ENCODE peak calls at places on chromosomes 2 and 18, in five cellular contexts. One of them, this sample, is unnamed.

GRCh38 chr2:96867756-96868554 is 1.9 kb downstream of the SEMA4C start:
- DNase-seq in naive thymus-derived CD4-positive, alpha-beta T cell: no peak
- DNase-seq in spleen: peak; percentile 81
- DNase-seq in fibroblast of lung: peak; percentile 28
- DNase-seq in transverse colon: no peak
- DNase-seq in this sample: peak; percentile 56

GRCh38 chr2:234669611-234670010 is 172.7 kb upstream of the ARL4C start:
- DNase-seq in spleen: no peak
- DNase-seq in naive thymus-derived CD4-positive, alpha-beta T cell: no peak
- DNase-seq in fibroblast of lung: no peak
- DNase-seq in transverse colon: no peak
- DNase-seq in this sample: no peak

GRCh38 chr2:23361185-23361584 is 23.8 kb upstream of the KLHL29 start:
- DNase-seq in fibroblast of lung: no peak
- DNase-seq in naive thymus-derived CD4-positive, alpha-beta T cell: no peak
- DNase-seq in spleen: no peak
- DNase-seq in transverse colon: no peak
- DNase-seq in this sample: no peak

GRCh38 chr2:223969856-223970255 is 12.6 kb downstream of the MRPL44 start:
- DNase-seq in spleen: no peak
- DNase-seq in fibroblast of lung: no peak
- DNase-seq in transverse colon: no peak
- DNase-seq in naive thymus-derived CD4-positive, alpha-beta T cell: no peak
- DNase-seq in this sample: no peak

GRCh38 chr2:171529914-171530313 is 7.6 kb downstream of the CYBRD1 start:
- DNase-seq in spleen: no peak
- DNase-seq in transverse colon: no peak
- DNase-seq in naive thymus-derived CD4-positive, alpha-beta T cell: no peak
- DNase-seq in fibroblast of lung: no peak
- DNase-seq in this sample: peak; percentile 58

GRCh38 chr2:216057688-216058193 is 23.9 kb downstream of the PECR start:
- DNase-seq in naive thymus-derived CD4-positive, alpha-beta T cell: peak; percentile 62
- DNase-seq in spleen: peak; percentile 87
- DNase-seq in fibroblast of lung: no peak
- DNase-seq in transverse colon: peak; percentile 64
- DNase-seq in this sample: peak; percentile 67

GRCh38 chr2:50856112-50856511 is 175.8 kb downstream of the NRXN1 start:
- DNase-seq in transverse colon: no peak
- DNase-seq in naive thymus-derived CD4-positive, alpha-beta T cell: no peak
- DNase-seq in spleen: no peak
- DNase-seq in fibroblast of lung: no peak
- DNase-seq in this sample: no peak

GRCh38 chr18:28875059-28875458 is 698.1 kb upstream of the CDH2 start:
- DNase-seq in transverse colon: no peak
- DNase-seq in spleen: no peak
- DNase-seq in naive thymus-derived CD4-positive, alpha-beta T cell: no peak
- DNase-seq in fibroblast of lung: no peak
- DNase-seq in this sample: no peak

GRCh38 chr2:26018184-26018716 is 15.6 kb upstream of the RAB10 start:
- DNase-seq in fibroblast of lung: peak; percentile 89
- DNase-seq in naive thymus-derived CD4-positive, alpha-beta T cell: no peak
- DNase-seq in spleen: no peak
- DNase-seq in transverse colon: peak; percentile 83
- DNase-seq in this sample: peak; percentile 82

GRCh38 chr2:150142561-150142960 is 344.9 kb downstream of the RND3 start:
- DNase-seq in naive thymus-derived CD4-positive, alpha-beta T cell: no peak
- DNase-seq in transverse colon: no peak
- DNase-seq in spleen: no peak
- DNase-seq in fibroblast of lung: peak; percentile 84
- DNase-seq in this sample: no peak

GRCh38 chr18:4581966-4582365 is 126.9 kb upstream of the DLGAP1 start:
- DNase-seq in transverse colon: no peak
- DNase-seq in fibroblast of lung: no peak
- DNase-seq in spleen: no peak
- DNase-seq in naive thymus-derived CD4-positive, alpha-beta T cell: no peak
- DNase-seq in this sample: no peak

GRCh38 chr18:78405763-78406162 is 573.9 kb upstream of the SALL3 start:
- DNase-seq in transverse colon: no peak
- DNase-seq in fibroblast of lung: no peak
- DNase-seq in naive thymus-derived CD4-positive, alpha-beta T cell: no peak
- DNase-seq in spleen: peak; percentile 56
- DNase-seq in this sample: no peak

GRCh38 chr2:229610871-229611270 is 103.5 kb downstream of the DNER start:
- DNase-seq in naive thymus-derived CD4-positive, alpha-beta T cell: no peak
- DNase-seq in spleen: no peak
- DNase-seq in transverse colon: no peak
- DNase-seq in fibroblast of lung: peak; percentile 9
- DNase-seq in this sample: no peak

GRCh38 chr2:207408086-207408794 is 121.5 kb upstream of the CREB1 start:
- DNase-seq in naive thymus-derived CD4-positive, alpha-beta T cell: no peak
- DNase-seq in spleen: no peak
- DNase-seq in transverse colon: peak; percentile 9
- DNase-seq in fibroblast of lung: peak; percentile 34
- DNase-seq in this sample: no peak

GRCh38 chr2:68287580-68288441 is 31.9 kb downstream of the CNRIP1 start:
- DNase-seq in spleen: no peak
- DNase-seq in transverse colon: no peak
- DNase-seq in naive thymus-derived CD4-positive, alpha-beta T cell: no peak
- DNase-seq in fibroblast of lung: peak; percentile 86
- DNase-seq in this sample: no peak

GRCh38 chr2:201269764-201270163 is 9.4 kb downstream of the CASP8 start:
- DNase-seq in transverse colon: no peak
- DNase-seq in spleen: no peak
- DNase-seq in fibroblast of lung: no peak
- DNase-seq in naive thymus-derived CD4-positive, alpha-beta T cell: no peak
- DNase-seq in this sample: no peak

GRCh38 chr18:36812686-36813085 is 16.1 kb downstream of the TPGS2 start:
- DNase-seq in spleen: no peak
- DNase-seq in transverse colon: no peak
- DNase-seq in naive thymus-derived CD4-positive, alpha-beta T cell: no peak
- DNase-seq in fibroblast of lung: peak; percentile 44
- DNase-seq in this sample: no peak

GRCh38 chr2:183404392-183404791 is 280.1 kb downstream of the NUP35 start:
- DNase-seq in naive thymus-derived CD4-positive, alpha-beta T cell: no peak
- DNase-seq in spleen: peak; percentile 68
- DNase-seq in transverse colon: no peak
- DNase-seq in fibroblast of lung: no peak
- DNase-seq in this sample: no peak

GRCh38 chr18:49944681-49945080 is 131.3 kb upstream of the ACAA2 start:
- DNase-seq in spleen: no peak
- DNase-seq in naive thymus-derived CD4-positive, alpha-beta T cell: no peak
- DNase-seq in transverse colon: no peak
- DNase-seq in fibroblast of lung: peak; percentile 1
- DNase-seq in this sample: no peak

GRCh38 chr2:45323344-45323743 is 287.7 kb downstream of the SRBD1 start:
- DNase-seq in naive thymus-derived CD4-positive, alpha-beta T cell: no peak
- DNase-seq in spleen: no peak
- DNase-seq in transverse colon: no peak
- DNase-seq in fibroblast of lung: no peak
- DNase-seq in this sample: no peak

GRCh38 chr18:61272793-61273192 is 60.4 kb upstream of the CDH20 start:
- DNase-seq in transverse colon: no peak
- DNase-seq in fibroblast of lung: no peak
- DNase-seq in naive thymus-derived CD4-positive, alpha-beta T cell: no peak
- DNase-seq in spleen: no peak
- DNase-seq in this sample: no peak

GRCh38 chr2:209472386-209472832 is 48.6 kb downstream of the MAP2 start:
- DNase-seq in fibroblast of lung: peak; percentile 85
- DNase-seq in spleen: no peak
- DNase-seq in transverse colon: no peak
- DNase-seq in naive thymus-derived CD4-positive, alpha-beta T cell: no peak
- DNase-seq in this sample: no peak

GRCh38 chr2:51620830-51621229 is 588.9 kb upstream of the NRXN1 start:
- DNase-seq in fibroblast of lung: no peak
- DNase-seq in naive thymus-derived CD4-positive, alpha-beta T cell: no peak
- DNase-seq in transverse colon: no peak
- DNase-seq in spleen: no peak
- DNase-seq in this sample: no peak

GRCh38 chr2:36329746-36330145 is 25.8 kb upstream of the CRIM1 start:
- DNase-seq in fibroblast of lung: peak; percentile 23
- DNase-seq in spleen: no peak
- DNase-seq in naive thymus-derived CD4-positive, alpha-beta T cell: no peak
- DNase-seq in transverse colon: no peak
- DNase-seq in this sample: no peak

GRCh38 chr2:11665028-11665427 is 5.0 kb downstream of the NTSR2 start:
- DNase-seq in spleen: peak; percentile 38
- DNase-seq in naive thymus-derived CD4-positive, alpha-beta T cell: no peak
- DNase-seq in fibroblast of lung: no peak
- DNase-seq in transverse colon: no peak
- DNase-seq in this sample: no peak
- H3K27ac ChIP-seq in spleen: no peak overlapping the region
- H3K27ac ChIP-seq in naive thymus-derived CD4-positive, alpha-beta T cell: no peak overlapping the region
- H3K27ac ChIP-seq in fibroblast of lung: no peak overlapping the region
- H3K27ac ChIP-seq in transverse colon: no peak overlapping the region
- H3K27ac ChIP-seq in this sample: no peak overlapping the region

GRCh38 chr18:14930076-14930475 is 182.1 kb downstream of the ANKRD30B start:
- DNase-seq in fibroblast of lung: no peak
- DNase-seq in naive thymus-derived CD4-positive, alpha-beta T cell: no peak
- DNase-seq in spleen: no peak
- DNase-seq in transverse colon: no peak
- DNase-seq in this sample: no peak
- H3K9me3 ChIP-seq in fibroblast of lung: no peaks in the 10 kb centered on the region
- H3K9me3 ChIP-seq in naive thymus-derived CD4-positive, alpha-beta T cell: no peaks in the 10 kb centered on the region
- H3K9me3 ChIP-seq in spleen: no peaks in the 10 kb centered on the region
- H3K9me3 ChIP-seq in transverse colon: no peaks in the 10 kb centered on the region
- H3K9me3 ChIP-seq in this sample: no peaks in the 10 kb centered on the region

DNA sequence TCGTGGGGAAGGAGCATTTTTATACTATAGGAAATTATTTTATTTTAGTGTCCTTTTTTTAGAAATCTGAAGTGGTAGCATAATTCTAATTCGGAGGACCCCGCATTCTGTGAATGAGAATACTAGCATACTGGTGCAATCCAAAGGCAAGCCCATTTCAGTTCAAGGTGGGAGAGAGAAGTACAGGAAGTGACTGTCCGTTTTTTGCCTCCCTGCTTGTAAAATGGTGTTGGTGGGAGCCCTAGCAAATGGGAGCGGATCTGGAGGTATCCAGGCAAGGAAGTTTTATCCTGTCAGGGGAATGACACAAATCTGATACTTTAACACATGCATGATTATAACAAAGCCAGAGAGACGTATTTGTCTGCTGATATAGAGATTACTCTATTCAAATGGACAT is 141.7 kb downstream of the ESCO1 start:
- DNase-seq in transverse colon: no peak
- DNase-seq in fibroblast of lung: no peak
- DNase-seq in naive thymus-derived CD4-positive, alpha-beta T cell: no peak
- DNase-seq in spleen: no peak
- DNase-seq in this sample: no peak
- H3K4me3 ChIP-seq in transverse colon: no peak overlapping the region
- H3K4me3 ChIP-seq in fibroblast of lung: no peak overlapping the region
- H3K4me3 ChIP-seq in naive thymus-derived CD4-positive, alpha-beta T cell: no peak overlapping the region
- H3K4me3 ChIP-seq in spleen: no peak overlapping the region
- H3K4me3 ChIP-seq in this sample: no peak overlapping the region

GRCh38 chr2:157875720-157876065 is 437 bp downstream of the ACVR1 start:
- DNase-seq in fibroblast of lung: no peak
- DNase-seq in transverse colon: peak; percentile 71
- DNase-seq in naive thymus-derived CD4-positive, alpha-beta T cell: peak; percentile 73
- DNase-seq in spleen: peak; percentile 92
- DNase-seq in this sample: peak; percentile 46
- H3K27ac ChIP-seq in fibroblast of lung: peak overlapping the region; percentile 88
- H3K27ac ChIP-seq in transverse colon: peak overlapping the region; percentile 89
- H3K27ac ChIP-seq in naive thymus-derived CD4-positive, alpha-beta T cell: peak overlapping the region; percentile 77
- H3K27ac ChIP-seq in spleen: peak overlapping the region; percentile 94
- H3K27ac ChIP-seq in this sample: peak overlapping the region; percentile 99

DNA sequence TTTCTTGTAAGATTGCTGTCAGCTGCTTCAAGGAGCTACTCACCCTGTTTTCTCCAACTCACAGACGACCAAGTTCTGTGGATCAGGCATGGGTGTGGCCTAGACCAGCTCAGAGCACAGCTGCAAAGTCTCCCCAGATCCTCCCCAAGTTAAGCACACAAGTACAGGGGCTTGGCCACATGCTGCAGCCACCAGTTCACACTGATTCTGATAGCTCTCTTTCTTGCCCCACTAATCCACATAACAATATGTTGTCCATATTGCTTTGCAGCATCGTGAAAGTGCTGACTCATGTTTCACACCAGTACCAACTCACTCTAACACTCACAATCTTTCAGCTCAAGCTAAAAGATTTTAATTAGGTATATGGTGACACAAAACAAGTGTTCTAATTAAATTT is 437.0 kb downstream of the PARD3B start:
- DNase-seq in transverse colon: no peak
- DNase-seq in spleen: no peak
- DNase-seq in fibroblast of lung: peak; percentile 45
- DNase-seq in naive thymus-derived CD4-positive, alpha-beta T cell: no peak
- DNase-seq in this sample: no peak
- H3K9me3 ChIP-seq in transverse colon: no peaks in the 10 kb centered on the region
- H3K9me3 ChIP-seq in spleen: no peaks in the 10 kb centered on the region
- H3K9me3 ChIP-seq in fibroblast of lung: no peaks in the 10 kb centered on the region
- H3K9me3 ChIP-seq in naive thymus-derived CD4-positive, alpha-beta T cell: no peaks in the 10 kb centered on the region
- H3K9me3 ChIP-seq in this sample: no peaks in the 10 kb centered on the region

GRCh38 chr2:174612960-174613359 is 15.4 kb upstream of the WIPF1 start:
- DNase-seq in fibroblast of lung: no peak
- DNase-seq in naive thymus-derived CD4-positive, alpha-beta T cell: no peak
- DNase-seq in transverse colon: no peak
- DNase-seq in spleen: no peak
- DNase-seq in this sample: no peak
- H3K4me3 ChIP-seq in fibroblast of lung: no peak overlapping the region
- H3K4me3 ChIP-seq in naive thymus-derived CD4-positive, alpha-beta T cell: no peak overlapping the region
- H3K4me3 ChIP-seq in transverse colon: no peak overlapping the region
- H3K4me3 ChIP-seq in spleen: no peak overlapping the region
- H3K4me3 ChIP-seq in this sample: no peak overlapping the region